ENCODE peak calls at places on chromosomes 11 and 22, in seven cellular contexts. W is type B pancreatic cell; H is NCI-H69; K is activated naive CD4-positive, alpha-beta T cell; J is stimulated activated CD4-positive, alpha-beta T cell treated with anti-CD3 and anti-CD28 coated beads, Interleukin-1b, Interleukin-23, amount 100 ng/mL, for 24 hours; G is heart right ventricle; X is skeletal muscle cell. A is an unnamed sample.

GRCh38 chr11:46102843-46103242 is 18.4 kb downstream of the PHF21A start:
- DNase-seq in W (no peak), H (no peak), K (no peak), J (no peak), G (no peak), X (no peak), A (no peak)

GRCh38 chr11:93143800-93144199 is 54.0 kb downstream of the SLC36A4 start:
- DNase-seq in W (no peak), H (peak; percentile 78), K (no peak), J (no peak), G (no peak), X (no peak), A (no peak)

GRCh38 chr11:119447664-119448242 is 24.8 kb upstream of the THY1 start:
- DNase-seq in W (no peak), H (peak; percentile 47), K (no peak), J (no peak), G (no peak), X (no peak), A (no peak)

GRCh38 chr11:125871391-125872137 is 15.9 kb upstream of the HYLS1 start:
- DNase-seq in W (no peak), H (peak; percentile 66), K (no peak), J (no peak), G (no peak), X (no peak), A (peak; percentile 24)

GRCh38 chr11:131904756-131905155 is 534.3 kb downstream of the NTM start:
- DNase-seq in W (no peak), H (peak; percentile 35), K (no peak), J (no peak), G (no peak), X (no peak), A (no peak)

GRCh38 chr11:65116370-65117205 is 913 bp downstream of the ZNHIT2 start:
- DNase-seq in W (no peak), H (peak; percentile 71), K (no peak), J (peak; percentile 45), G (no peak), X (no peak), A (no peak)

GRCh38 chr22:23970816-23971482 is 3.3 kb downstream of the DDT start:
- DNase-seq in W (no peak), H (no peak), K (no peak), J (no peak), G (no peak), X (no peak), A (no peak)

GRCh38 chr11:134120143-134120850 is 51.4 kb downstream of the JAM3 start:
- DNase-seq in W (no peak), H (no peak), K (no peak), J (no peak), G (peak; percentile 39), X (peak; percentile 86), A (no peak)

GRCh38 chr22:47163876-47164513 is 401.5 kb downstream of the TBC1D22A start:
- DNase-seq in W (no peak), H (no peak), K (no peak), J (no peak), G (peak; percentile 13), X (no peak), A (peak; percentile 16)

GRCh38 chr11:110835103-110835502 is 122.9 kb upstream of the ARHGAP20 start:
- DNase-seq in W (no peak), H (no peak), K (no peak), J (no peak), G (no peak), X (no peak), A (no peak)

GRCh38 chr11:128775513-128775912 is 81.6 kb downstream of the FLI1 start:
- DNase-seq in W (no peak), H (no peak), K (no peak), J (no peak), G (no peak), X (no peak), A (no peak)

GRCh38 chr22:37812869-37813678 is 5.3 kb downstream of the GCAT start:
- DNase-seq in W (no peak), H (no peak), K (no peak), J (no peak), G (no peak), X (no peak), A (no peak)

GRCh38 chr11:100328626-100329340 is 358.3 kb upstream of the ARHGAP42 start:
- DNase-seq in W (no peak), H (peak; percentile 79), K (no peak), J (no peak), G (no peak), X (no peak), A (no peak)

GRCh38 chr11:133011604-133012003 is 520.7 kb downstream of the OPCML start:
- DNase-seq in W (no peak), H (no peak), K (no peak), J (no peak), G (no peak), X (no peak), A (no peak)

GRCh38 chr11:14644396-14645246 is 1.0 kb downstream of the PDE3B start:
- DNase-seq in W (peak; percentile 73), H (peak; percentile 56), K (peak; percentile 21), J (no peak), G (peak; percentile 30), X (no peak), A (no peak)

GRCh38 chr11:73464347-73464746 is 88.1 kb downstream of the RELT start:
- DNase-seq in W (no peak), H (no peak), K (no peak), J (no peak), G (no peak), X (no peak), A (no peak)

GRCh38 chr11:6599449-6599848 is 4.0 kb downstream of the RRP8 start:
- DNase-seq in W (no peak), H (no peak), K (no peak), J (no peak), G (no peak), X (no peak), A (no peak)

GRCh38 chr22:39839917-39840510 is 53.5 kb downstream of the ENTHD1 start:
- DNase-seq in W (no peak), H (no peak), K (no peak), J (peak; percentile 22), G (no peak), X (no peak), A (no peak)

GRCh38 chr11:86138958-86139357 is 70.1 kb upstream of the PICALM start:
- DNase-seq in W (no peak), H (no peak), K (no peak), J (no peak), G (no peak), X (no peak), A (no peak)

GRCh38 chr11:95884364-95884763 is 39.5 kb downstream of the MTMR2 start:
- DNase-seq in W (no peak), H (peak; percentile 60), K (no peak), J (no peak), G (no peak), X (peak; percentile 62), A (no peak)

GRCh38 chr11:65435330-65435931 is 12.8 kb downstream of the NEAT1 start:
- DNase-seq in W (no peak), H (peak; percentile 71), K (no peak), J (no peak), G (no peak), X (no peak), A (peak; percentile 20)